ENCODE peak calls at places on chromosomes 11 and 22, in five cellular contexts. X is cardiac muscle cell, K is body of pancreas, H is pancreas, Q is GM23338. P is an unnamed sample.

GRCh38 chr11:57781529-57781943 is 19.9 kb downstream of the CTNND1 start:
- DNase-seq in X (no peak), K (peak), H (peak), Q (peak), P (peak)

GRCh38 chr11:25052844-25053243 is 556.0 kb downstream of the LUZP2 start:
- DNase-seq in X (no peak), K (no peak), H (no peak), Q (no peak), P (no peak)

GRCh38 chr11:122229611-122230386 is 113.8 kb upstream of the BLID start:
- DNase-seq in X (no peak), K (no peak), H (no peak), Q (peak), P (no peak)

GRCh38 chr11:66278396-66279091 is 569 bp downstream of the CNIH2 start:
- DNase-seq in X (peak), K (no peak), H (no peak), Q (peak), P (no peak)

GRCh38 chr22:45722006-45722405 is 50.4 kb downstream of the ATXN10 start:
- DNase-seq in X (no peak), K (no peak), H (no peak), Q (no peak), P (no peak)

GRCh38 chr11:8597182-8597581 is 3.2 kb upstream of the STK33 start:
- DNase-seq in X (peak), K (no peak), H (no peak), Q (no peak), P (no peak)

GRCh38 chr22:35838849-35839646 is 121.4 kb downstream of the APOL5 start:
- DNase-seq in X (peak), K (no peak), H (no peak), Q (peak), P (peak)

GRCh38 chr11:10473371-10473770 is 18.3 kb downstream of the AMPD3 start:
- DNase-seq in X (no peak), K (no peak), H (no peak), Q (peak), P (no peak)

GRCh38 chr11:130873766-130874165 is 42.5 kb downstream of the SNX19 start:
- DNase-seq in X (no peak), K (no peak), H (no peak), Q (no peak), P (peak)

GRCh38 chr11:70026012-70026411 is 52.1 kb upstream of the ANO1 start:
- DNase-seq in X (no peak), K (no peak), H (no peak), Q (no peak), P (no peak)

GRCh38 chr11:47617417-47617809 is 23.2 kb upstream of the C1QTNF4 start:
- DNase-seq in X (peak), K (no peak), H (no peak), Q (no peak), P (no peak)

GRCh38 chr11:120129570-120129969 is 8.3 kb downstream of the TRIM29 start:
- DNase-seq in X (no peak), K (no peak), H (peak), Q (no peak), P (no peak)

GRCh38 chr11:27013741-27014415 is 20.0 kb downstream of the FIBIN start:
- DNase-seq in X (peak), K (no peak), H (no peak), Q (no peak), P (peak)

GRCh38 chr11:113695207-113695606 is 10.9 kb downstream of the TMPRSS5 start:
- DNase-seq in X (no peak), K (no peak), H (no peak), Q (no peak), P (no peak)

GRCh38 chr11:113689711-113690618 is 16.1 kb downstream of the TMPRSS5 start:
- DNase-seq in X (no peak), K (no peak), H (no peak), Q (no peak), P (no peak)

GRCh38 chr11:113693030-113693429 is 13.1 kb downstream of the TMPRSS5 start:
- DNase-seq in X (no peak), K (no peak), H (no peak), Q (no peak), P (no peak)

GRCh38 chr11:113694390-113694789 is 11.7 kb downstream of the TMPRSS5 start:
- DNase-seq in X (no peak), K (no peak), H (no peak), Q (no peak), P (no peak)

GRCh38 chr11:113690619-113691569 is 15.2 kb downstream of the TMPRSS5 start:
- DNase-seq in X (peak), K (no peak), H (no peak), Q (peak), P (peak)
- TF ChIP-seq CTCF in X (peak), K (no peak), H (peak), Q (peak), P (peak)

DNA sequence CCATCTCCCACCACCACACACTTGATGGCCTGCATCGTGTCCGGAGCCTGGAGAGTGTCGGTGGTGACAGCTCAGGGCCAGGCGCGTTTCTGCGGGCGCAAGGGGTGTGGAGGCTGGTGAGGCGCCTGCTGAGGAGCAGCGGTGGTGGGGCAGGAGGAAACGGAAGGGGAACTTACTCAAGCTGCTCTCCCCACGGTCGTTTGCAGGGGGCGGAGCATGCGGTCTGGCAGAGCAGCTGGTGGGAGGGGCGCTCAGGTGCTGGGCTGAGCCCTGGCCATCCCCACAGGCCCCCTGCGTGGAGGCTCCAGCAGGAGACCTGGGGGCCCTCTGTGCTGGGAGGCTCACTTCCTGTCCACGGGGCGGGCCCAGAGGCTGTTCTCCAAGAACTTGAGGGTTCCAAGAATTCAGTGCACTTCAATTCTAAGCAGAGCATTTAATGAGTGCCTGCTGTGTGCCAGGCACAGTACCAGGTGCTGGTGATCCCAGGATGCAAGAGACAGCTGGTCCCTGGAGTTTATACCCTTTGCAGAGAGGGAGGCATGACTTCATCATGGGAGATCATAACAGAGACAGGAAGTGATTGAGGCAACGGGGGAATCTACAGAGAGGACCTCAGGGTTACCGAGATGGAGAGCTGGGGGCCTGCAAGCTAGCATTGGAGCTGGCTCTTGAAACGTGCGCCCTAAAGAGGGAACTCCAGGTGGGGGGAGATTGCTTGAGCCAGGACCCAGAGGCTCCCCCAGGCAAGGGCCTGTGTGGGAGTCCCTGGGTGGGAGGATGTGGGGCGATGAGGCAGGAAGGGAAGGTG is at the start of gene RAC2:
- DNase-seq in X (peak), K (peak), H (peak), Q (peak), P (peak)
- H3K27ac ChIP-seq in X (no peak), K (no peak), H (no peak), Q (no peak), P (peak)

DNA sequence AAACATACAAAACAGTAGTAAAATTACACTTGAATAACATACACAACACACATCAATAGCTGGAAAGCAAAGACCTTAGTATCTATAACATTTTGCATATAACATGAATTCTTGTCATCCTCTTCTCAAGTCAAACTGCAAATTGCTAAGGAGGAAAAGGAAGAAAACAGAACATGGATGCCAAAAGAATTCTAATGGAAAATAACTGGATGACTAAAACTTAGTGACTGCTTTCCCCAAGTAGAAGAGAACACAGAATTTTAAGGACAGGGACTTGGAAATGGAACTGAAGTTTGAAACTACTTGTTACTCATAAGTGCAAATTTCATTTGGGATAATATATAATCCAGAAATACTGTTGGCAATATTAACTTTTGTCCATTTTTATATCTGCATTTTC is 10.1 kb downstream of the MTMR2 start:
- DNase-seq in X (no peak), K (no peak), H (no peak), Q (no peak), P (no peak)
- TF ChIP-seq CTCF in X (no peak), K (no peak), H (no peak), Q (no peak), P (no peak)

GRCh38 chr22:18997306-18997924 is 61.3 kb upstream of the PRODH start:
- DNase-seq in X (no peak), K (no peak), H (no peak), Q (no peak), P (no peak)
- H3K27ac ChIP-seq in X (no peak), K (no peak), H (no peak), Q (no peak), P (no peak)

DNA sequence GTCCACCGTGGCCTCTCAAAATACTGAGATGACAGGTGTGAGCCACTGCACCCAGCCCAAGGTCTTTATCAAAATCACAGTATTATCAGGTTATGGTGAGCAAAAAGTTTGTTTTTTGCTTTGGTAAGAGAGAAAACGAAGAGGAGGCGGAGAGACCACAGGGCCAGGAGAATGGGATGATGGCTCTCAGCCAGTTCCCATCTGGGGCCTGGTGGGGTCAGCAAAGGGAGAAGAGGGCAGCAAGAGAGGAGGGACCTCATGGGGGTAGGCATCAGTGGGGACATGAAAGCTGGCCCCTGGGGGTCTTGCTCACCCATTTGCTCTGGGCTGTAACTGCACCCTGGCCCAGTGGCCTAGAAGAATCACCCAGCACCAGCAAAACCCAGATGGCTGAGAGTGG is 190.2 kb downstream of the SHANK2 start:
- DNase-seq in X (no peak), K (no peak), H (no peak), Q (peak), P (no peak)
- TF ChIP-seq CTCF in X (no peak), K (no peak), H (no peak), Q (peak), P (no peak)

DNA sequence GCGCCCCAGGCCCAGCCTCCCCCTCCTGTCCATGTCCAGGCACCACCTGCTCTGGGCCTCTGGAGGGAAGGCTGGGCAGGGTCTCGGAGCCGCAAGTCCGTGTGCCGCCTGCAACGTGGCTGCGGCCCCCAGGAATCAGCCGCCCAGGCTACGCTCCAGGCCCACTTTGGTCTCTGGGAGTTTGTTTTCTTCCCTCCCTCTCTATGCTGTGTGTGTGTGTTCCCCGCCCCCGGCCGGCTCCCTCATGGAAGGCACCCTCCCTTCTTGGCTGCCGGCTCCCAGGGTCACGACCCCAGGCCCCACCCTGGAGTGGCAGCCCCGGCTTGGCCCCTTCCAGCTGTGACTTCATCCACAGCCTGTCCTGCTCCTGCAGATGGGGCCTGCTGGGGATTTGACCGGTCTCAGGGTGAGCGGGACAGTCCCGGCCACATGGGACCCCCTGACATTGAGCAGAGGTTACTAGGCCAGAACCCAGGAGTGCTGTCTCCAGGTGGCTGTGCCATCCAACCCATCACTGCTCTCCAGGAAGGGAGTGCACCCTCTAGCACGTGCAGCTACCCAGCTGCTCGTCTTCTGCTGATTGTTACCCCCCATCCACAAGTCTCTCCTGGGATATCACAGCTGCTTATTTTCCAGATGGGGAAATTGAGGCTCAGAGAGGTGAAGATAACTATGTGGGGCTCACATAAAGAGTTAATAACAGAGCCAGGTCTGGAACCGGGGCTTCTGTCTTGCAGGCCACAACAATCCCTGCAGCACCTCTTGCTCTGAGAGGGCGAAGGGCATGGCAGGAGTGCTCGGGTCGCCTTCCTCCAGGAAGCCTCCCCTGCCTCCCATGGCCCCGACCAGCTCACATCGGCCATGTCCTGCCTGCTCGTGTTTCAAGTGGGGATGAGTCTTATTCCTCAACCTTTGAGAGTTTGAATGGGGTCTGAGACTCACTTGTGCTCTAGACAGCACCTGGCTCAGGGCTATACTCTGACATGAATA is 2.8 kb upstream of the LIF start:
- DNase-seq in X (no peak), K (no peak), H (no peak), Q (no peak), P (no peak)
- H3K27ac ChIP-seq in X (no peak), K (no peak), H (no peak), Q (no peak), P (no peak)

GRCh38 chr22:49983148-49984042 is 22.8 kb downstream of the PIM3 start:
- DNase-seq in X (peak), K (peak), H (peak), Q (peak), P (no peak)
- TF ChIP-seq CTCF in X (peak), K (peak), H (no peak), Q (peak), P (no peak)

DNA sequence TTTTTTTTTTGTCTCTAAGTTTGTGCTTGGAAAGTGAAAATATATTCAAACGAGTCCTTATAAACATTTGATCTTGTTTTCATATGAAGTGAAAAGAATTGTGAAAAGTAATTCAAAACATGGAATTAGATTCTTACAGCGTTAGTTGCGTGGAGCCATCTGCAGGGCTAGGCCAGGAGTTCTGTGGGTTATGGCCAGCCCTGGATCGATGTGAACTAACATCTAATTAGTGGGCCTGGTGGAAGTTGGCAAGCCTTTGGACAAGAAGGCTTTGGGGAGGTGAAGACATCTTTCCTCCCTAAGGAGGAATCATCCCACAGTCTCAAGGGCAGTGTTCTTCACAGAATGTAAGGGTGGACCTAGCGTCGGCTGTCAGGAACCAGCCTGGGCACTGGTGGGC is 37.3 kb downstream of the PARVA start:
- DNase-seq in X (no peak), K (no peak), H (no peak), Q (no peak), P (no peak)
- H3K27ac ChIP-seq in X (no peak), K (no peak), H (no peak), Q (no peak), P (no peak)

DNA sequence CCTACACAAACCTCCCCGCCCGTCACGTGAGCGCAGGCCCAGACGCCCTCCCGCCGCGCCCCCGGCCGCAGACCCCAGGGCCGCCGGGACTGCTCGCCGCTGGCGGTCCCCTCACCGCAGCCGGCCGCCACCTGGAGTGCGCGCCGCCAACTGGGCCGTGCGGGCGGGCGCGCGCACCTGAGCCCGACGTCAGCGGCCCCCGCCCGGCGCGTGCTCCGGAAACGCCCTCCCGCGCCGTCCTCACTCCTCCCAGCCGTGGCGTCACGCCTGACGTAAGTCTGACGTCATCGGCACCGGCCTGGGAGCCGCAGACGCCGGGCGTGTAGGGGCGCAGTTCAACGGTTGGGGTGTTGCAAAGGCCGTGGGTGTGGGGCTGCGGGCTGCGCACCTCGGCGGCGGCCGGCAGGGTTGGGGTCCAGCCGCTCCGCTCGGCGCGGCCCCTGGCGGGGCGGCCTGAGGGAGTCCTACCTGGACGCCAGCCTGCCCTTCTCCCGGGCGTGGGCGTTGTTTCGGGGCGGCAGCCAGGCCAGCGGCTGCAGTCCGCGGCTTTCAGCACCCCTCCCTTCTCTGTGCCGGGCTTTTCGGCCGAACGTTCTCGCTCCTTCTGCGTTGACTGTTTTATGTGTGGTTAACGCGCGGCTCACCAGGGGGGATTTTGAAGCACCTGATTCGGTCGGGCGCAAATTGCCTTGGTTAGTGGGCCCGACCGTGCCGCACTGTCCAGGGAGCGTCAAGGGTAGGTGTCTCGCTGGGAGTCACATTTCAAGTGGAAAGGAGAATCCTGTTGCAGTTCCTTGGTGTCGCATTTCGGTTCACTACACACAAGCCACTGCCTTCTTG is at the start of gene JOSD1:
- DNase-seq in X (peak), K (peak), H (peak), Q (peak), P (peak)
- TF ChIP-seq CTCF in X (no peak), K (no peak), H (no peak), Q (no peak), P (no peak)

DNA sequence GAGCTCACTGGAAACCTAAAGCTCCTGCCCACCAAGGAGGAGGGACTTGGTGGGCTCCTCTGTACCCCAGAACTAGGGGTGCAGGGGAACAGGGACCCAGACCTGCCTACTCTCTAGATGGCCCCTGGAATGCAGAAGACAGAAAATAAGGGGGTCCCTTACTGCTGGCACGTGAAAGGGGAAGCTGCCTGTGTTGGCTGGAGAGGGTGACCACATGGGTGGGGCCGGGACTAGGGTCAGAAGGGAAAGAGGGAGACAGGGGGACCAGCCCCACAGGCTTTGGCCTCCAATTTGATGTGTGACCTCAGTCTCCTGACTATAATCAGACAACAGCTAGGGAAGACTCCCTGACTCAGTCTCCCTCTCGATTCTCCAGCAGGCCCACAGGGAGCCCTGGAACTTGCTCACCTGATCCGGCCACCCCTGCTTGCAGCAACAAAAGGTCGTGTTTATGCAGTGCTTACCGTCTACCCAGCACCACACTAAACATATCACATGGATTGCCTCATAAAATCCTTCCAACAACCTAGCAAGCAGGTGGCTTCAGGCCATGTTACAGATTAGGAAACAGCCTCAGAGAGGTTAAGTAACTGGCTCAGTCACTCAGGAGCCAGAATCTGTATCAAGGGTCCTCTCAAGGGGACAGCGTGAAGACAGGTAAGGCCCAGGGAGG is 10.2 kb downstream of the ARAP1 start:
- DNase-seq in X (no peak), K (no peak), H (peak), Q (no peak), P (no peak)
- H3K27ac ChIP-seq in X (peak), K (no peak), H (no peak), Q (peak), P (peak)